ENCODE peak calls at places on chromosomes 2 and 18, in four cellular contexts. One of them, this sample, is unnamed.

GRCh38 chr18:75210274-75211001 is at the start of gene TSHZ1:
- DNase-seq in trophoblast cell: peak
- DNase-seq in H9: peak
- DNase-seq in IMR-90: peak
- DNase-seq in this sample: peak

GRCh38 chr18:47999801-48000248 is 69.4 kb upstream of the SMAD2 start:
- DNase-seq in IMR-90: no peak
- DNase-seq in trophoblast cell: no peak
- DNase-seq in H9: no peak
- DNase-seq in this sample: no peak

GRCh38 chr2:42298132-42298531 is 62.9 kb downstream of the COX7A2L start:
- DNase-seq in H9: no peak
- DNase-seq in IMR-90: peak
- DNase-seq in trophoblast cell: no peak
- DNase-seq in this sample: no peak

GRCh38 chr18:51540562-51540961 is 343.1 kb upstream of the MEX3C start:
- DNase-seq in IMR-90: no peak
- DNase-seq in H9: no peak
- DNase-seq in trophoblast cell: no peak
- DNase-seq in this sample: no peak

GRCh38 chr2:149143734-149144133 is 105.2 kb downstream of the LYPD6B start:
- DNase-seq in IMR-90: no peak
- DNase-seq in H9: no peak
- DNase-seq in trophoblast cell: no peak
- DNase-seq in this sample: no peak

GRCh38 chr2:159959136-159959535 is 103.3 kb downstream of the PLA2R1 start:
- DNase-seq in IMR-90: no peak
- DNase-seq in trophoblast cell: no peak
- DNase-seq in H9: no peak
- DNase-seq in this sample: no peak

GRCh38 chr2:171318463-171318934 is 115.3 kb downstream of the METTL8 start:
- DNase-seq in trophoblast cell: no peak
- DNase-seq in IMR-90: peak
- DNase-seq in H9: peak
- DNase-seq in this sample: peak

GRCh38 chr2:231930601-231931281 is 4.5 kb upstream of the NPPC start:
- DNase-seq in H9: no peak
- DNase-seq in trophoblast cell: no peak
- DNase-seq in IMR-90: no peak
- DNase-seq in this sample: no peak

GRCh38 chr18:61606068-61606660 is 272.9 kb downstream of the CDH20 start:
- DNase-seq in H9: peak
- DNase-seq in IMR-90: peak
- DNase-seq in trophoblast cell: peak
- DNase-seq in this sample: peak

GRCh38 chr18:73880387-73880786 is 267.2 kb downstream of the FBXO15 start:
- DNase-seq in H9: no peak
- DNase-seq in IMR-90: no peak
- DNase-seq in trophoblast cell: no peak
- DNase-seq in this sample: no peak

GRCh38 chr2:239544141-239544800 is 143.5 kb upstream of the HDAC4 start:
- DNase-seq in trophoblast cell: no peak
- DNase-seq in IMR-90: no peak
- DNase-seq in H9: no peak
- DNase-seq in this sample: no peak

GRCh38 chr18:10037181-10037580 is 123.4 kb downstream of the VAPA start:
- DNase-seq in IMR-90: no peak
- DNase-seq in H9: no peak
- DNase-seq in trophoblast cell: no peak
- DNase-seq in this sample: no peak

GRCh38 chr2:7726989-7727388 is 809.8 kb downstream of the RNF144A start:
- DNase-seq in trophoblast cell: no peak
- DNase-seq in H9: no peak
- DNase-seq in IMR-90: no peak
- DNase-seq in this sample: no peak

GRCh38 chr2:182301093-182301492 is 125.7 kb downstream of the PDE1A start:
- DNase-seq in trophoblast cell: no peak
- DNase-seq in H9: no peak
- DNase-seq in IMR-90: no peak
- DNase-seq in this sample: no peak

GRCh38 chr2:237998530-237998929 is 31.7 kb downstream of the UBE2F start:
- DNase-seq in H9: no peak
- DNase-seq in IMR-90: peak
- DNase-seq in trophoblast cell: peak
- DNase-seq in this sample: no peak

GRCh38 chr2:121994238-121995206 is 239.1 kb downstream of the TSN start:
- DNase-seq in IMR-90: no peak
- DNase-seq in trophoblast cell: no peak
- DNase-seq in H9: no peak
- DNase-seq in this sample: no peak

GRCh38 chr2:236673823-236674185 is 104.2 kb downstream of the ACKR3 start:
- DNase-seq in trophoblast cell: peak
- DNase-seq in IMR-90: no peak
- DNase-seq in H9: no peak
- DNase-seq in this sample: peak

GRCh38 chr2:128440666-128441340 is 122.1 kb upstream of the HS6ST1 start:
- DNase-seq in trophoblast cell: no peak
- DNase-seq in IMR-90: no peak
- DNase-seq in H9: peak
- DNase-seq in this sample: no peak

GRCh38 chr2:47145466-47145865 is 9.6 kb downstream of the STPG4 start:
- DNase-seq in IMR-90: no peak
- DNase-seq in H9: no peak
- DNase-seq in trophoblast cell: no peak
- DNase-seq in this sample: no peak

GRCh38 chr2:176534798-176535479 is 265.7 kb downstream of the MTX2 start:
- DNase-seq in IMR-90: no peak
- DNase-seq in trophoblast cell: no peak
- DNase-seq in H9: no peak
- DNase-seq in this sample: no peak

GRCh38 chr18:35602193-35602820 is 20.8 kb downstream of the GALNT1 start:
- DNase-seq in trophoblast cell: no peak
- DNase-seq in IMR-90: no peak
- DNase-seq in H9: no peak
- DNase-seq in this sample: no peak

GRCh38 chr2:101307950-101308431 is 510 bp downstream of the RNF149 start:
- DNase-seq in trophoblast cell: no peak
- DNase-seq in H9: no peak
- DNase-seq in IMR-90: no peak
- DNase-seq in this sample: peak

GRCh38 chr18:2716394-2717326 is 61.1 kb downstream of the SMCHD1 start:
- DNase-seq in trophoblast cell: no peak
- DNase-seq in IMR-90: no peak
- DNase-seq in H9: no peak
- DNase-seq in this sample: no peak
- H3K23ac ChIP-seq in trophoblast cell: no peak
- H3K23ac ChIP-seq in IMR-90: no peak
- H3K23ac ChIP-seq in H9: no peak
- H3K23ac ChIP-seq in this sample: no peak

DNA sequence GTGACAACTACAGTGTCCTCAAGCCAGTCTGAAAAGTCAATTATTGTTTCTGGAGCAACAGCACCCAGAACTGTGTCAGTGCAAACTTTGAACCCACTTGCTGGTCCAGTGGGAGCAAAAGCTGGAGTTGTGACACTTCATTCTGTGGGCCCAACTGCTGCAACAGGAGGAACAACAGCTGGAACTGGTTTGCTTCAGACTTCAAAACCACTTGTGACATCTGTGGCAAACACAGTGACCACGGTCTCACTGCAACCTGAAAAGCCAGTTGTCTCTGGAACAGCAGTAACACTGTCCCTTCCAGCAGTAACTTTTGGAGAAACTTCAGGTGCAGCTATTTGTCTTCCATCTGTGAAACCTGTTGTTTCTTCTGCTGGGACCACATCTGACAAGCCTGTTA is 59.8 kb downstream of the TAF4B start:
- DNase-seq in trophoblast cell: no peak
- DNase-seq in IMR-90: no peak
- DNase-seq in H9: no peak
- DNase-seq in this sample: no peak
- H3K23ac ChIP-seq in trophoblast cell: no peak
- H3K23ac ChIP-seq in IMR-90: no peak
- H3K23ac ChIP-seq in H9: no peak
- H3K23ac ChIP-seq in this sample: no peak

GRCh38 chr2:106885326-106885725 is 641 bp downstream of the ST6GAL2 start:
- DNase-seq in H9: no peak
- DNase-seq in IMR-90: no peak
- DNase-seq in trophoblast cell: no peak
- DNase-seq in this sample: peak

GRCh38 chr2:106882658-106883057 is 3.3 kb downstream of the ST6GAL2 start:
- DNase-seq in H9: no peak
- DNase-seq in trophoblast cell: no peak
- DNase-seq in IMR-90: no peak
- DNase-seq in this sample: peak

GRCh38 chr2:106886916-106887758 is 1.2 kb upstream of the ST6GAL2 start:
- DNase-seq in IMR-90: no peak
- DNase-seq in H9: peak
- DNase-seq in trophoblast cell: no peak
- DNase-seq in this sample: peak

GRCh38 chr2:106890611-106891010 is 4.6 kb upstream of the ST6GAL2 start:
- DNase-seq in IMR-90: no peak
- DNase-seq in H9: no peak
- DNase-seq in trophoblast cell: no peak
- DNase-seq in this sample: no peak

DNA sequence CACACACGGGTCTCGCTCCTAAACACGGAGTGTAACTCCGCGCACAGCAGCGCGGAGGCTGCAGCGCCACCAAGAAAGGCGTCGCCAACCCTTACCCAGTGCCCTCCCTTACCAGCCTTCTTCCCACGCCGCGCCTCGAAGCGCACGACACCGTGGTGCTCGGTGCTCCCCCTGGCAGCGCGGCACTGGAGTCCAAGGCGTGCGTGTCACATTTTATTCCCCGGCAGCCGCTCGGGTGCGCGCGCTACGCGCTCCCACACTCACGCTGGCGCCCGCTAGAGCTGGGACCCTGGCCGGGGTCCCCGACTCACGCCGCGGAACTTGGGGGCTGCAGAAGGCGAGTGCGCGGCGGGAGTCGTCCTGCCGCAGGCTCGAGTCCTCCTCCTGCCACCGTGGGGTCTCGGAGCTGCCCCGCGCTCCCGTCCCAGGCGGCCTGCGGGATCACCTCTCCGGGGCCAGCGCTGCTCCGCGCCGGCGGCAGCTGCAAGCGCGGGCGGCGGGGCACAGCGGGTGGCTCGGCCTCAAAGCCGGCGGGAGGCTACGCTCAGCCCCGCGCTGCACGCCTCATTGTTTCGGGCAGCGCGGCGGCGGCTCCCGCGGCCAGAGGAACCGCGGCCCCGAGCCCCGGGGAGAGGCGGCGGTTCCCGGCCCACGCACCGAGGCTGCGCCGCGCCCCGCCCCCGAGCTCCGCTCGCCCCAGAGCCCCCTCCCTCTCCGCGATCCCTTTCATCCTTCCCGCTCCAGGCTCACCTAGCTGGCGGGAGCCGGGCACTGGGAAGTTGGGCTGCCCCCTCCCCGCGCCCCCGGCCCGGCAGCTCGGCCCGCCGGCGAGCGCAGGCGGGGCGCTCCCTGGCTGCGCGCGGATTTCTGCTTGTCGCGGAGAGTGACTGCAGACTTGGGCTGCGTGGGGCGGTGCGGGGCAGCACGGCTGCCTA is at the start of gene ST6GAL2:
- DNase-seq in IMR-90: no peak
- DNase-seq in H9: peak
- DNase-seq in trophoblast cell: no peak
- DNase-seq in this sample: peak
- H3K23ac ChIP-seq in IMR-90: no peak
- H3K23ac ChIP-seq in H9: no peak
- H3K23ac ChIP-seq in trophoblast cell: no peak
- H3K23ac ChIP-seq in this sample: peak

DNA sequence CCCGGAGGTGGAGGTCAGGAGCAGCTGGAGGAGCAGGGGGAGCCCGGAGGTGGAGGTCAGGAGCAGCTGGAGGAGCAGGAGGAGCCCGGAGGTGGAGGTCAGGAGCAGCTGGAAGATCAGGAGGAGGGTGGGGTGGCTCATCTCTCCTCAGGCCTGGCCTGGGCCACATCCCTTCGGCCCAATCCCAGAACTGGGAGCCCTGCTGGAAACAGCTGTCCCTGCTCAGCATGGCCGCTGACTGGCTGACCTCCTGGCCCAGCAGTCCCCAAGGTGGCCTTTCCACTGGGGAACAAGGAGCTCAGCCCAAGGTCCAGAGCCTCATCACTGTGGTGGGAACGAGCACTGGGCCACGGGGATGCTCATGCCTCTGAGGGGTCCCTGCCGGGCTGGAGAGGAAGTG is 66.6 kb upstream of the LAPTM4A start:
- DNase-seq in trophoblast cell: no peak
- DNase-seq in IMR-90: no peak
- DNase-seq in H9: no peak
- DNase-seq in this sample: no peak
- H3K23ac ChIP-seq in trophoblast cell: no peak
- H3K23ac ChIP-seq in IMR-90: no peak
- H3K23ac ChIP-seq in H9: no peak
- H3K23ac ChIP-seq in this sample: no peak

GRCh38 chr2:127078028-127078427 is 28.9 kb downstream of the BIN1 start:
- DNase-seq in IMR-90: no peak
- DNase-seq in H9: no peak
- DNase-seq in trophoblast cell: no peak
- DNase-seq in this sample: no peak
- H3K23ac ChIP-seq in IMR-90: no peak
- H3K23ac ChIP-seq in H9: no peak
- H3K23ac ChIP-seq in trophoblast cell: no peak
- H3K23ac ChIP-seq in this sample: no peak

GRCh38 chr2:73114273-73114867 is 1.6 kb upstream of the RAB11FIP5 start:
- DNase-seq in trophoblast cell: no peak
- DNase-seq in H9: no peak
- DNase-seq in IMR-90: peak
- DNase-seq in this sample: no peak

GRCh38 chr2:73111300-73112025 is 1.3 kb downstream of the RAB11FIP5 start:
- DNase-seq in H9: peak
- DNase-seq in IMR-90: no peak
- DNase-seq in trophoblast cell: peak
- DNase-seq in this sample: peak

GRCh38 chr2:73112026-73112912 is 479 bp downstream of the RAB11FIP5 start:
- DNase-seq in H9: peak
- DNase-seq in IMR-90: peak
- DNase-seq in trophoblast cell: peak
- DNase-seq in this sample: peak

GRCh38 chr2:73113634-73113958 is 848 bp upstream of the RAB11FIP5 start:
- DNase-seq in H9: no peak
- DNase-seq in trophoblast cell: no peak
- DNase-seq in IMR-90: no peak
- DNase-seq in this sample: no peak

GRCh38 chr2:73112913-73113633 is at the start of gene RAB11FIP5:
- DNase-seq in H9: peak
- DNase-seq in trophoblast cell: peak
- DNase-seq in IMR-90: peak
- DNase-seq in this sample: peak
- H3K23ac ChIP-seq in H9: no peak
- H3K23ac ChIP-seq in trophoblast cell: no peak
- H3K23ac ChIP-seq in IMR-90: peak
- H3K23ac ChIP-seq in this sample: no peak

GRCh38 chr18:79377187-79377891 is 18.4 kb upstream of the NFATC1 start:
- DNase-seq in IMR-90: no peak
- DNase-seq in trophoblast cell: no peak
- DNase-seq in H9: peak
- DNase-seq in this sample: no peak
- H3K23ac ChIP-seq in IMR-90: no peak
- H3K23ac ChIP-seq in trophoblast cell: no peak
- H3K23ac ChIP-seq in H9: no peak
- H3K23ac ChIP-seq in this sample: no peak

This sample was measured in mesendoderm.